ENCODE peak calls at places on chromosomes 6 and 20, in seven cellular contexts. U is HepG2, K is K562, W is H1, L is HCT116, G is GM12878, P is SK-N-SH. X is an unnamed sample.

GRCh38 chr6:99485395-99485773 is 29.8 kb downstream of the USP45 start:
- DNase-seq in U (no peak), K (no peak), W (no peak), G (no peak), L (no peak), P (no peak), X (no peak)

GRCh38 chr6:143973097-143973979 is 34.7 kb downstream of the PLAGL1 start:
- DNase-seq in W (peak), U (peak), L (no peak), G (no peak), K (no peak), P (no peak), X (no peak)

GRCh38 chr20:10060223-10060622 is 25.4 kb downstream of the ANKEF1 start:
- DNase-seq in L (no peak), G (no peak), W (no peak), K (no peak), P (peak), U (no peak), X (no peak)

GRCh38 chr20:4289875-4290274 is 274.5 kb upstream of the RNF24 start:
- DNase-seq in U (no peak), K (no peak), P (no peak), L (peak), W (no peak), G (no peak), X (no peak)

GRCh38 chr6:47521966-47522365 is 44.4 kb downstream of the CD2AP start:
- DNase-seq in W (no peak), G (no peak), U (no peak), P (no peak), K (no peak), L (no peak), X (no peak)

GRCh38 chr20:21450572-21450971 is 53.2 kb upstream of the NKX2-4 start:
- DNase-seq in K (no peak), W (no peak), P (no peak), U (peak), G (no peak), L (no peak), X (no peak)

GRCh38 chr6:110412258-110412839 is 3.0 kb downstream of the DDO start:
- DNase-seq in K (no peak), P (no peak), U (no peak), G (no peak), W (no peak), L (no peak), X (no peak)

GRCh38 chr20:45822863-45823262 is 4.2 kb downstream of the TNNC2 start:
- DNase-seq in K (no peak), G (no peak), L (no peak), P (no peak), U (no peak), W (no peak), X (no peak)

GRCh38 chr6:52524921-52525320 is 51.9 kb downstream of the TRAM2 start:
- DNase-seq in U (no peak), K (no peak), W (no peak), L (no peak), G (no peak), P (no peak), X (no peak)

GRCh38 chr20:21063276-21063675 is 42.9 kb downstream of the LINC00237 start:
- DNase-seq in P (no peak), L (no peak), K (no peak), U (no peak), W (peak), G (no peak), X (no peak)

GRCh38 chr6:111841822-111842221 is 31.4 kb downstream of the FYN start:
- DNase-seq in G (peak), U (no peak), W (no peak), P (no peak), L (no peak), K (no peak), X (no peak)

GRCh38 chr6:12163149-12163548 is 127.0 kb upstream of the EDN1 start:
- DNase-seq in W (no peak), K (no peak), L (no peak), G (no peak), U (no peak), P (no peak), X (no peak)
- TF ChIP-seq SIN3A in W (no peak), K (no peak), L (no peak), G (no peak), U (no peak), P (no peak), X (no peak)

GRCh38 chr6:157884756-157885155 is 61.7 kb downstream of the SNX9 start:
- DNase-seq in U (peak), G (no peak), K (no peak), W (no peak), L (no peak), P (no peak), X (no peak)
- H3K27ac ChIP-seq in U (peak), G (no peak), K (no peak), W (no peak), L (no peak), P (no peak), X (no peak)

GRCh38 chr6:159655409-159655988 is 37.5 kb downstream of the SOD2 start:
- DNase-seq in W (no peak), U (no peak), K (no peak), G (no peak), P (no peak), L (no peak), X (no peak)
- TF ChIP-seq SIN3A in W (no peak), U (no peak), K (no peak), G (no peak), P (no peak), L (no peak), X (no peak)

GRCh38 chr20:50309280-50309763 is 118.7 kb downstream of the CEBPB start:
- DNase-seq in K (no peak), W (no peak), G (no peak), U (no peak), P (no peak), L (no peak), X (no peak)
- H3K27ac ChIP-seq in K (no peak), W (no peak), G (no peak), U (peak), P (peak), L (peak), X (peak)

GRCh38 chr20:52096117-52096516 is 95.5 kb downstream of the ZFP64 start:
- DNase-seq in G (no peak), L (no peak), W (no peak), K (no peak), P (no peak), U (no peak), X (no peak)

GRCh38 chr20:52094693-52095092 is 96.9 kb downstream of the ZFP64 start:
- DNase-seq in W (no peak), U (no peak), L (no peak), K (no peak), P (no peak), G (no peak), X (no peak)

GRCh38 chr20:52102126-52102525 is 89.5 kb downstream of the ZFP64 start:
- DNase-seq in L (no peak), K (no peak), P (no peak), G (no peak), U (no peak), W (no peak), X (no peak)

GRCh38 chr20:52102559-52102958 is 89.0 kb downstream of the ZFP64 start:
- DNase-seq in U (no peak), W (no peak), L (no peak), P (no peak), G (no peak), K (no peak), X (no peak)

GRCh38 chr20:52098186-52098585 is 93.4 kb downstream of the ZFP64 start:
- DNase-seq in K (no peak), L (no peak), U (no peak), G (no peak), P (no peak), W (no peak), X (no peak)
- TF ChIP-seq SIN3A in K (no peak), L (no peak), U (no peak), G (no peak), P (no peak), W (no peak), X (no peak)

GRCh38 chr20:18322551-18322950 is 34.2 kb downstream of the ZNF133 start:
- DNase-seq in G (no peak), W (no peak), K (no peak), L (no peak), P (no peak), U (no peak), X (no peak)
- H3K27ac ChIP-seq in G (no peak), W (no peak), K (no peak), L (no peak), P (no peak), U (no peak), X (no peak)

GRCh38 chr20:48106428-48106827 is 321.1 kb upstream of the SULF2 start:
- DNase-seq in U (no peak), W (no peak), K (no peak), P (no peak), G (no peak), L (no peak), X (no peak)
- TF ChIP-seq SIN3A in U (no peak), W (no peak), K (no peak), P (no peak), G (no peak), L (no peak), X (no peak)

X was measured in Panc1.